ENCODE peak calls at places on chromosome 3, in five cellular contexts. S is HT1080; T is nucleus accumbens; F is T-helper 9 cell; Y is CD4-positive, alpha-beta T cell. U is an unnamed sample.

GRCh38 chr3:182241196-182241776 is 529.6 kb downstream of the SOX2 start:
- DNase-seq in S (no peak), T (no peak), F (no peak), Y (no peak), U (no peak)

GRCh38 chr3:163878396-163878795 is 1199.9 kb downstream of the SI start:
- DNase-seq in S (no peak), T (no peak), F (no peak), Y (no peak), U (no peak)

GRCh38 chr3:481680-482079 is 285.1 kb downstream of the CHL1 start:
- DNase-seq in S (no peak), T (no peak), F (no peak), Y (no peak), U (no peak)

GRCh38 chr3:170352936-170353335 is 4.6 kb upstream of the SKIL start:
- DNase-seq in S (no peak), T (no peak), F (no peak), Y (no peak), U (no peak)

GRCh38 chr3:71585126-71585525 is 1.6 kb upstream of the FOXP1 start:
- DNase-seq in S (peak), T (no peak), F (no peak), Y (no peak), U (no peak)

GRCh38 chr3:132911741-132912415 is 126.3 kb upstream of the TMEM108 start:
- DNase-seq in S (peak), T (no peak), F (no peak), Y (no peak), U (no peak)

GRCh38 chr3:105195260-105195659 is 171.4 kb upstream of the ALCAM start:
- DNase-seq in S (peak), T (no peak), F (no peak), Y (no peak), U (no peak)

GRCh38 chr3:159892801-159893200 is 95.8 kb upstream of the IL12A start:
- DNase-seq in S (no peak), T (no peak), F (no peak), Y (no peak), U (no peak)

GRCh38 chr3:129439381-129439816 is 349 bp downstream of the MBD4 start:
- DNase-seq in S (no peak), T (no peak), F (peak), Y (peak), U (no peak)

GRCh38 chr3:23442598-23443383 is 239.7 kb downstream of the UBE2E2 start:
- DNase-seq in S (peak), T (no peak), F (no peak), Y (no peak), U (no peak)

GRCh38 chr3:131091768-131092167 is 65.1 kb downstream of the NEK11 start:
- DNase-seq in S (peak), T (no peak), F (no peak), Y (no peak), U (peak)

GRCh38 chr3:46931631-46932441 is 44.7 kb downstream of the CCDC12 start:
- DNase-seq in S (peak), T (no peak), F (no peak), Y (no peak), U (no peak)